ENCODE peak calls at places on chromosomes 13 and 19, in four cellular contexts. T is IMR-90, L is K562, G is GM12878. B is an unnamed sample.

GRCh38 chr19:30046522-30046921 is 104.5 kb downstream of the URI1 start:
- DNase-seq in T (peak), L (no peak), G (peak), B (no peak)

GRCh38 chr19:50570997-50571396 is 2.8 kb upstream of the LRRC4B start:
- DNase-seq in T (no peak), L (no peak), G (no peak), B (no peak)

GRCh38 chr13:28031220-28031903 is 42.9 kb upstream of the URAD start:
- DNase-seq in T (no peak), L (no peak), G (no peak), B (no peak)

GRCh38 chr13:48265217-48265815 is 32.3 kb downstream of the ITM2B start:
- DNase-seq in T (no peak), L (no peak), G (peak), B (no peak)

GRCh38 chr19:1250374-1251232 is 2.2 kb downstream of the MIDN start:
- DNase-seq in T (peak), L (peak), G (no peak), B (peak)

GRCh38 chr19:927707-928401 is 2.0 kb downstream of the ARID3A start:
- DNase-seq in T (no peak), L (no peak), G (no peak), B (no peak)

GRCh38 chr19:40365613-40366401 is 17.3 kb downstream of the PLD3 start:
- DNase-seq in T (peak), L (peak), G (no peak), B (peak)

GRCh38 chr19:11887618-11888531 is at the start of gene ZNF69:
- DNase-seq in T (peak), L (peak), G (no peak), B (no peak)

GRCh38 chr13:79393564-79394249 is 12.3 kb downstream of the RBM26 start:
- DNase-seq in T (no peak), L (no peak), G (no peak), B (no peak)

GRCh38 chr19:45463241-45463640 is 4.6 kb upstream of the FOSB start:
- DNase-seq in T (no peak), L (no peak), G (no peak), B (no peak)

GRCh38 chr13:36608474-36608873 is 65.3 kb upstream of the SERTM1 start:
- DNase-seq in T (no peak), L (no peak), G (no peak), B (no peak)

GRCh38 chr19:35921012-35921411 is 12.9 kb upstream of the TYROBP start:
- DNase-seq in T (no peak), L (no peak), G (no peak), B (no peak)

GRCh38 chr19:45477216-45477615 is 9.4 kb downstream of the FOSB start:
- DNase-seq in T (no peak), L (no peak), G (no peak), B (no peak)

GRCh38 chr13:78247362-78247761 is 328.7 kb upstream of the EDNRB start:
- DNase-seq in T (no peak), L (no peak), G (no peak), B (no peak)

GRCh38 chr13:113040031-113040430 is 65.6 kb upstream of the F7 start:
- DNase-seq in T (no peak), L (no peak), G (no peak), B (no peak)

GRCh38 chr19:32691952-32692726 is 518 bp downstream of the NUDT19 start:
- DNase-seq in T (peak), L (peak), G (no peak), B (peak)

GRCh38 chr19:50703915-50704548 is 15.6 kb downstream of the SHANK1 start:
- DNase-seq in T (no peak), L (no peak), G (no peak), B (peak)

GRCh38 chr13:27770809-27771208 is 21.5 kb upstream of the GSX1 start:
- DNase-seq in T (peak), L (no peak), G (no peak), B (peak)

GRCh38 chr19:14786421-14786851 is 8.1 kb upstream of the ADGRE2 start:
- DNase-seq in T (no peak), L (peak), G (no peak), B (no peak)

GRCh38 chr13:76943646-76944045 is 4.7 kb upstream of the ACOD1 start:
- DNase-seq in T (no peak), L (no peak), G (no peak), B (no peak)

GRCh38 chr13:39888865-39889810 is 233.7 kb downstream of the COG6 start:
- DNase-seq in T (no peak), L (no peak), G (no peak), B (no peak)

GRCh38 chr19:7507884-7508283 is 8.0 kb upstream of the ZNF358 start:
- DNase-seq in T (peak), L (peak), G (no peak), B (peak)

GRCh38 chr13:36395280-36395679 is 37.0 kb upstream of the CCNA1 start:
- DNase-seq in T (peak), L (no peak), G (no peak), B (peak)

GRCh38 chr19:16894080-16894479 is 5.3 kb downstream of the F2RL3 start:
- DNase-seq in T (no peak), L (no peak), G (no peak), B (no peak)

GRCh38 chr19:16896913-16897571 is 8.2 kb downstream of the F2RL3 start:
- DNase-seq in T (peak), L (peak), G (peak), B (peak)

GRCh38 chr19:16896098-16896912 is 7.5 kb downstream of the F2RL3 start:
- DNase-seq in T (no peak), L (peak), G (no peak), B (no peak)

GRCh38 chr19:16893686-16893990 is 4.8 kb downstream of the F2RL3 start:
- DNase-seq in T (no peak), L (no peak), G (no peak), B (no peak)

GRCh38 chr19:16895467-16896097 is 6.8 kb downstream of the F2RL3 start:
- DNase-seq in T (no peak), L (no peak), G (no peak), B (no peak)
- TF ChIP-seq ELK1 in T (no peak), L (no peak), G (no peak), B (no peak)

DNA sequence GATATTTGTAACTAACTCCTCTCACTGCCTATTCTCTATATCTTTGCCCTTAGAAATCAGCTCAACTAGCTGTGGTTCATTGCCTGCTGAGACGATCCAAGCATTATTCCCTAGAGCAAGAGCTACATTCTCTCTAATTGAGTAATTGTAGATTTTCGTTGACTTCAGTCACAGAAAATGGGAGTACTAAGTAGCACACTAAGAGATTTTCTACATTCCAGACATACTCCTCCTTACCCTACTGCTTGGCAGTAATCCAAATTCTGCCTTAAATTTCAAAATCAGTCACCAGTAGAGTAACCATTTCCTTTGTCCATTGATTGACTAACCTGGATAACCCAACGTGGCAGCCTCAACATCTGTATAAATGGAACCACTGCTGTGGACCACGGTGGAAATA is 1786.8 kb downstream of the SLITRK5 start:
- DNase-seq in T (peak), L (no peak), G (no peak), B (peak)
- TF ChIP-seq ELK1 in T (no peak), L (no peak), G (no peak), B (no peak)

GRCh38 chr13:72458701-72459100 is 268.7 kb downstream of the MZT1 start:
- DNase-seq in T (no peak), L (no peak), G (no peak), B (no peak)
- TF ChIP-seq ELK1 in T (no peak), L (no peak), G (no peak), B (no peak)

GRCh38 chr19:28168557-28168956 is 1044.4 kb downstream of the UQCRFS1 start:
- DNase-seq in T (no peak), L (no peak), G (no peak), B (no peak)
- TF ChIP-seq ELK1 in T (no peak), L (no peak), G (no peak), B (no peak)

DNA sequence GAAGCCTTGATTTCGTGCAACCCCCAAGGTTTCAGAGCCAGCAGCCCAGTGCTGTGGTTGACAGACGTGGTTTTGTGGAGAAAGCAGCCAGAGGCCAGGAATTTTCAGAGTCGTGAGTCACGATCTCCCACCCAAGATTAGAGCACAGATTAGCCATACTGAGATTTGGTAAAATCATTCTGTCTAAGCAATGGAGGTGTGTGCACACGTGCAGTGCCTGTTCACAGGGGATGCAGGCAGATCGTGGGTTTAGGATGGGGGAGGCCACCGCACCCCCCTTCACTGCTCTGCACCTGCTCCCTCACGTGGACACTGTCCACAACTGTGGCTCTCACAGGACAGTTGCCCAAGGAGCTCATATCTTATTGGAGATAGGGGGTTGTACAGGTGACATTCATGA is 46.6 kb upstream of the GPR183 start:
- DNase-seq in T (peak), L (no peak), G (no peak), B (no peak)
- TF ChIP-seq ELK1 in T (no peak), L (no peak), G (no peak), B (no peak)

GRCh38 chr19:19120308-19121156 is 17.7 kb downstream of the TMEM161A start:
- DNase-seq in T (peak), L (peak), G (no peak), B (no peak)
- TF ChIP-seq ELK1 in T (no peak), L (no peak), G (no peak), B (no peak)

GRCh38 chr13:63403726-63404125 is 1988.1 kb upstream of the PCDH20 start:
- DNase-seq in T (no peak), L (no peak), G (no peak), B (no peak)
- TF ChIP-seq ELK1 in T (no peak), L (no peak), G (no peak), B (no peak)

GRCh38 chr13:64158910-64159309 is 2743.3 kb upstream of the PCDH20 start:
- DNase-seq in T (peak), L (no peak), G (no peak), B (no peak)

GRCh38 chr13:64154514-64154913 is 2738.9 kb upstream of the PCDH20 start:
- DNase-seq in T (peak), L (no peak), G (no peak), B (peak)
- TF ChIP-seq ELK1 in T (no peak), L (no peak), G (no peak), B (no peak)

GRCh38 chr19:18385675-18386542 is at the start of gene GDF15:
- DNase-seq in T (peak), L (peak), G (no peak), B (peak)
- TF ChIP-seq ELK1 in T (no peak), L (no peak), G (no peak), B (no peak)